ENCODE peak calls at places on chromosomes 5 and 9, in nine cellular contexts. M is left ventricle myocardium inferior, D is IMR-90, P is thyroid gland, C is cardiac muscle cell, O is choroid plexus epithelial cell, Q is AG09319, U is progenitor cell of endocrine pancreas, G is retinal pigment epithelial cell. J is an unnamed sample.
A peak's percentile ranks its signal among the peaks of the same experiment; 100 is the strongest.

GRCh38 chr5:138601444-138601843 is 26.2 kb upstream of the HSPA9 start:
- DNase-seq in M (no peak), D (peak; percentile 90), P (peak; percentile 31), C (no peak), O (peak; percentile 96), Q (peak; percentile 67), U (no peak), G (peak; percentile 41), J (peak; percentile 61)

GRCh38 chr5:38468202-38468656 is 88.2 kb downstream of the LIFR start:
- DNase-seq in M (no peak), D (peak; percentile 97), P (no peak), C (no peak), O (peak; percentile 97), Q (peak; percentile 55), U (no peak), G (peak; percentile 80), J (peak; percentile 87)

GRCh38 chr9:11893331-11893730 is 799.9 kb upstream of the TYRP1 start:
- DNase-seq in M (no peak), D (no peak), P (no peak), C (no peak), O (peak; percentile 81), Q (no peak), U (no peak), G (no peak), J (no peak)

GRCh38 chr5:34728236-34728635 is 72.1 kb downstream of the RAI14 start:
- DNase-seq in M (no peak), D (no peak), P (no peak), C (no peak), O (peak; percentile 35), Q (no peak), U (no peak), G (no peak), J (no peak)

GRCh38 chr9:121819511-121820231 is 168.2 kb downstream of the DAB2IP start:
- DNase-seq in M (no peak), D (peak; percentile 63), P (no peak), C (no peak), O (peak; percentile 24), Q (no peak), U (no peak), G (no peak), J (no peak)

GRCh38 chr9:98101416-98101815 is 17.6 kb downstream of the TRIM14 start:
- DNase-seq in M (no peak), D (no peak), P (no peak), C (no peak), O (no peak), Q (no peak), U (no peak), G (no peak), J (no peak)

GRCh38 chr5:93395010-93395409 is 186.0 kb downstream of the NR2F1-AS1 start:
- DNase-seq in M (no peak), D (no peak), P (no peak), C (no peak), O (peak; percentile 52), Q (no peak), U (no peak), G (no peak), J (peak; percentile 46)

GRCh38 chr5:160369990-160370712 is at the start of gene C1QTNF2:
- DNase-seq in M (peak; percentile 71), D (peak; percentile 72), P (peak; percentile 49), C (peak; percentile 64), O (peak; percentile 64), Q (no peak), U (peak; percentile 17), G (no peak), J (peak; percentile 53)

GRCh38 chr5:169650701-169651331 is 13.7 kb downstream of the DOCK2 start:
- DNase-seq in M (no peak), D (peak; percentile 91), P (no peak), C (no peak), O (peak; percentile 70), Q (no peak), U (no peak), G (no peak), J (peak; percentile 18)

GRCh38 chr5:153782589-153783238 is 256.0 kb downstream of the FAM114A2 start:
- DNase-seq in M (no peak), D (peak; percentile 6), P (no peak), C (peak; percentile 17), O (peak; percentile 26), Q (no peak), U (no peak), G (peak; percentile 7), J (no peak)

GRCh38 chr9:124855566-124855943 is 2.3 kb downstream of the WDR38 start:
- DNase-seq in M (no peak), D (no peak), P (no peak), C (no peak), O (no peak), Q (no peak), U (no peak), G (no peak), J (no peak)

GRCh38 chr9:124854161-124854560 is 901 bp downstream of the WDR38 start:
- DNase-seq in M (no peak), D (no peak), P (no peak), C (no peak), O (no peak), Q (no peak), U (no peak), G (no peak), J (no peak)

GRCh38 chr9:124854822-124855221 is 1.6 kb downstream of the WDR38 start:
- DNase-seq in M (no peak), D (no peak), P (no peak), C (no peak), O (no peak), Q (no peak), U (no peak), G (no peak), J (no peak)

GRCh38 chr9:124857533-124858162 is 4.1 kb downstream of the RPL35 start:
- DNase-seq in M (no peak), D (no peak), P (no peak), C (no peak), O (no peak), Q (no peak), U (no peak), G (no peak), J (no peak)

DNA sequence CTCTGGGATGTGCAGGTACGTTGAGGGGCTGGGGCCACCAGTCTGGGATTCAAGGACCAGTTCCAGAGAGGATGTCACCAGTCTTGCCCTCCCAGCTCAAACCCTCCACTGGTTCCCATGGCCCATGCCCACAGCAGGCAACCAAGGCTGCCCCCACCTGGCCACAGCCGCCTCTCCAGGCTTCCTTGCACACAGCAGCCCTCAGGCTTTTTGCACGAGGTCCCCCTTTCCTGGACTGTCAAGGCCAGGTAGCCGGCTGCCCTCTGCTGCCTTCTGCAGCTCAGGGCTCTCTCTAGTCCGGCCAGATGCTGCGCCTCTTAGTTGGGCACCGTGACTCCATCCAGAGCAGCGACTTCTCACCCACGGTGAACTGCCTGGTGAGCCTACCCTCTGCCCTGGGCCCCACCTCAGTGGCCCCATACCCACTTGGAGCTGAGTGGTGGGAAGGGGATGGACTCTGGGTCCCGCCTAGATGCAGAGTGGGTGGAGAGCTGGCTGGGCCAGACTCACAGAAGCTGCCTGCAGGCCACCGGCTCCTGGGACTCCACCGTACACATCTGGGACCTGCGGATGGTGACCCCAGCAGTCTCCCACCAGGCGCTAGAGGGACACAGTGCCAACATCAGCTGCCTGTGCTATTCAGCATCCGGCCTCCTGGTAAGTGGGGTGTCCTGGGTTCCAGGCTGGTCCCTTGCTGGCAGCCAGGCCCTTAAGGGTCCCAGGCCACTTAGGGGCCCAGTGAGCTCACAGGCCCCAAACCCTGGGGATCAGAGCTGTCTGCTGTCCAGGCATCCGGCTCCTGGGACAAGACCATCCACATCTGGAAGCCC is 2.9 kb downstream of the WDR38 start:
- DNase-seq in M (no peak), D (no peak), P (no peak), C (peak; percentile 37), O (peak; percentile 31), Q (no peak), U (no peak), G (no peak), J (peak; percentile 58)
- TF ChIP-seq CTCF in M (peak; percentile 36), D (peak; percentile 47), P (peak; percentile 25), C (peak; percentile 33), O (peak; percentile 55), Q (peak; percentile 34), U (peak; percentile 46), G (peak; percentile 64), J (peak; percentile 35)

DNA sequence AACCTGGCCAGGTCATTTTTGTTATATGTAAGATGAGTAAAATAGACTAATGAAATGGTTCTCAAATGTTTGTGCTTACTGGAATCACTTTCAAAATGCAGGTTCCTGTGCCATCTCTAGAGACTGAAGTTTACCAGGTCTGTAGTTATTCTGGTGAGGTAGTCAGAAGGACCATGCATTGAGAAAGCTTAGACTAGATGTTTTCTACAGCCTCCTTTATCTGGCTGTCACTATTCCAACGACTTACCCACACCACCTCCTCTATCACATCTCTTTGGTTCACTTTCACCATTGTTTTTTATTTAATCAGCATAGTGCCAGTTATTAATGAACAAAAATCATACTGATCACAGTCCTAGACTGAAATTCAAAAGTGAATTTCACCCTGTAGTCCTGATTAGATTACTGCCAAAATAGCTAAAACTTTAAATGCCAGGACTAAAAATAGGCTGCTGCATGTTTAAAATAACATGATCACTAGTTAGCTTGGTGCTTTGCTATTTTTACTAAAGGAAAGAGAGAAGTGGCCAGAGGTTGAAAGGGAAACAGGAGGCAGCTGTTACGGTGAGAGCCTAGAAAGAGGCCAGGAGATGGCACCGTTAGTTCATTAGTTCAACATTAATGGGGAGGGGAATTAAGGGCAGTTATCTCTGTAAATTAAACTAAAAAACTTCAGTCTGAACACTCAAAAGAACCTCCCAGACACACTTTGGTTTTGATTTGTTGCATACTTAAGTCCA is 13.9 kb upstream of the FNIP1 start:
- DNase-seq in M (no peak), D (peak; percentile 41), P (peak; percentile 7), C (peak; percentile 61), O (peak; percentile 55), Q (no peak), U (no peak), G (no peak), J (peak; percentile 40)
- TF ChIP-seq CTCF in M (peak; percentile 54), D (peak; percentile 48), P (peak; percentile 25), C (peak; percentile 21), O (peak; percentile 52), Q (peak; percentile 23), U (peak; percentile 28), G (peak; percentile 40), J (peak; percentile 63)

GRCh38 chr5:2110137-2110933 is 227.6 kb upstream of the IRX4 start:
- DNase-seq in M (no peak), D (no peak), P (no peak), C (no peak), O (no peak), Q (no peak), U (no peak), G (no peak), J (no peak)
- TF ChIP-seq CTCF in M (no peak), D (no peak), P (no peak), C (no peak), O (peak; percentile 5), Q (no peak), U (peak; percentile 36), G (no peak), J (no peak)

DNA sequence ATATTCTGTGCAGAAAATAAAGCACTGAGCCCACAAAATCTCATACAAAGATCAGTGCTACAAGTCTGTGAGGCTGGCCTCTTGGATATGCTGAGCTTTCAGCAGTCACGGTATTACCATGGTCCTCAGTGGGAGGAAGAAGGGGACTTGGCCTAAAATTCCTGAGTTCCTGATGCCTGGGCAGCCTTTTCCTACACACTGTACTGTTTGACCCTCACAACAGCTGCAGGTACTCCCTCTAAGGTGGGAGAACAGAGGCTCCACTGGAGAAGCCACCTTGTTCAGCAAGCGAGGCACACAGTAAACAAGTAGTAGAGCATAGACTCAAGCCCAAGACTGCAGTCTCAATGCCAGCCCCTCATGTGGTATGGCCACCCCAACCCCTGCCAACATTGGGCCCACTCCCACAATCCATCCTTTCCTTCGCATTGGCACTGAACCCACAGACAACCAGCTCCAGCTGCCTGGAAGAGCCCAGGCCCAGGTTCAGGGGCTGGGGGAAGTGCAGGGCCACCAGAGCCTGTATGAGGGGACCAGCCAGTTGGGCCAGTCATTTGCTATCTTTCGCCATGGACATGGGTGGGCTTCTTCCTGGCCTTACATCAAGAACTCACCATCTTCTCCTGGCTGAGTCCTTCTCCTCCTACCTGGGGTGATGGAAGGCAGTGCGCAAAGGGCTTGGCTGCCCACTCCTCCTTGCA is 14.3 kb downstream of the ACSL6 start:
- DNase-seq in M (no peak), D (no peak), P (no peak), C (no peak), O (no peak), Q (no peak), U (no peak), G (no peak), J (no peak)
- TF ChIP-seq CTCF in M (no peak), D (no peak), P (no peak), C (no peak), O (no peak), Q (no peak), U (no peak), G (no peak), J (no peak)